ENCODE peak calls at places on chromosomes 4 and X, in four cellular contexts. R is neuronal stem cell, X is IMR-90, A is A549. Z is an unnamed sample.

GRCh38 chrX:10157545-10157944 is 770 bp downstream of the CLCN4 start:
- DNase-seq in R (no peak), X (peak; percentile 59), A (no peak), Z (no peak)

GRCh38 chr4:125433453-125433852 is 118.7 kb downstream of the FAT4 start:
- DNase-seq in R (no peak), X (peak; percentile 69), A (no peak), Z (no peak)

GRCh38 chrX:154481911-154482601 is 3.0 kb upstream of the LAGE3 start:
- DNase-seq in R (no peak), X (no peak), A (no peak), Z (no peak)

GRCh38 chrX:154057790-154058189 is 38.1 kb upstream of the IRAK1 start:
- DNase-seq in R (no peak), X (no peak), A (no peak), Z (no peak)

GRCh38 chr4:143346208-143346607 is 9.5 kb downstream of the GAB1 start:
- DNase-seq in R (no peak), X (no peak), A (no peak), Z (no peak)

GRCh38 chrX:136268051-136269048 is 17.1 kb upstream of the MAP7D3 start:
- DNase-seq in R (no peak), X (peak; percentile 50), A (peak; percentile 15), Z (no peak)

GRCh38 chrX:133888941-133889340 is 96.5 kb downstream of the GPC3 start:
- DNase-seq in R (no peak), X (no peak), A (no peak), Z (no peak)

GRCh38 chrX:63275127-63275526 is 76.0 kb downstream of the SPIN4 start:
- DNase-seq in R (no peak), X (peak; percentile 10), A (peak; percentile 5), Z (no peak)

GRCh38 chrX:133325422-133325821 is 89.9 kb downstream of the GPC4 start:
- DNase-seq in R (no peak), X (no peak), A (no peak), Z (no peak)

GRCh38 chr4:187586892-187587291 is 408.7 kb upstream of the ZFP42 start:
- DNase-seq in R (no peak), X (no peak), A (no peak), Z (no peak)

GRCh38 chrX:10025742-10026493 is 58.8 kb downstream of the CLDN34 start:
- DNase-seq in R (no peak), X (no peak), A (no peak), Z (no peak)

GRCh38 chr4:46123872-46124755 is at the start of gene GABRG1:
- DNase-seq in R (peak; percentile 15), X (no peak), A (no peak), Z (no peak)

GRCh38 chr4:1033840-1034551 is 22.6 kb downstream of the FGFRL1 start:
- DNase-seq in R (no peak), X (peak; percentile 18), A (no peak), Z (no peak)

GRCh38 chr4:56320293-56320692 is 67.0 kb downstream of the AASDH start:
- DNase-seq in R (no peak), X (peak; percentile 67), A (no peak), Z (no peak)
- H3K9me3 ChIP-seq in R (no peaks in the 10 kb centered on the region), X (no peaks in the 10 kb centered on the region), A (no peaks in the 10 kb centered on the region), Z (no peaks in the 10 kb centered on the region)

GRCh38 chr4:7978907-7979651 is 39.4 kb upstream of the AFAP1 start:
- DNase-seq in R (no peak), X (no peak), A (no peak), Z (no peak)
- H3K9me3 ChIP-seq in R (no peaks in the 10 kb centered on the region), X (no peaks in the 10 kb centered on the region), A (no peaks in the 10 kb centered on the region), Z (no peaks in the 10 kb centered on the region)

GRCh38 chrX:45497290-45497689 is 296.6 kb upstream of the DIPK2B start:
- DNase-seq in R (no peak), X (peak; percentile 22), A (no peak), Z (no peak)

GRCh38 chrX:45505214-45505613 is 304.5 kb upstream of the DIPK2B start:
- DNase-seq in R (no peak), X (peak; percentile 75), A (no peak), Z (no peak)

GRCh38 chrX:45506149-45506768 is 305.6 kb upstream of the DIPK2B start:
- DNase-seq in R (no peak), X (no peak), A (no peak), Z (no peak)

GRCh38 chrX:45502396-45502795 is 301.7 kb upstream of the DIPK2B start:
- DNase-seq in R (no peak), X (no peak), A (no peak), Z (no peak)
- H3K9me3 ChIP-seq in R (no peaks in the 10 kb centered on the region), X (no peaks in the 10 kb centered on the region), A (peaks cover 6% of the 10 kb centered on the region), Z (no peaks in the 10 kb centered on the region)

DNA sequence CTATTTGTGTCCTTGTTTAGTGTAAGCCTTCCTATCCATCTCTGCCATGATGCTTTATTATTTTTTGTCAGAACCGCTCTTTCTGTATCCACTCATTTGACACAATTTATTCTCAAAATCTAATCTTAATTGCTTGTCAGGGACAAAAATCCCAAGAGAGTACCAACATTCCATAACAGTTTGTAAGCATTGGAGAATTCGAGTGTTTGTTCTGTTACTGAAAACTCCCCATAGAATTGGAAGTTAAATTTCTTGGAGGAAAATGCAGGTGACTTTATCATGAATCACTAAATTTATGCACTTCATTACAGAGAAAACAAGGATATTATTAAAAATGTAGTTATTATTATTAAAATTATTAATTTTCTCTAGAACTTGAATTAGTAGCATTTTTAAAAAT is 1986.1 kb downstream of the ARAP2 start:
- DNase-seq in R (no peak), X (no peak), A (no peak), Z (no peak)
- H3K9me3 ChIP-seq in R (no peaks in the 10 kb centered on the region), X (no peaks in the 10 kb centered on the region), A (no peaks in the 10 kb centered on the region), Z (no peaks in the 10 kb centered on the region)

GRCh38 chrX:20409991-20410390 is 143.3 kb upstream of the RPS6KA3 start:
- DNase-seq in R (no peak), X (no peak), A (no peak), Z (no peak)

GRCh38 chrX:20410540-20410939 is 143.8 kb upstream of the RPS6KA3 start:
- DNase-seq in R (no peak), X (no peak), A (no peak), Z (no peak)

GRCh38 chrX:20412871-20413486 is 146.3 kb upstream of the RPS6KA3 start:
- DNase-seq in R (no peak), X (no peak), A (no peak), Z (peak; percentile 8)

GRCh38 chrX:20414781-20415445 is 148.2 kb upstream of the RPS6KA3 start:
- DNase-seq in R (no peak), X (peak; percentile 47), A (no peak), Z (no peak)

GRCh38 chrX:20414066-20414465 is 147.4 kb upstream of the RPS6KA3 start:
- DNase-seq in R (no peak), X (no peak), A (no peak), Z (no peak)
- H3K9me3 ChIP-seq in R (no peaks in the 10 kb centered on the region), X (no peaks in the 10 kb centered on the region), A (no peaks in the 10 kb centered on the region), Z (no peaks in the 10 kb centered on the region)

Z was measured in T-helper 17 cell.